ENCODE peak calls at places on chromosome 19, in five cellular contexts. N, V, S, B and Y are unnamed samples.

GRCh38 chr19:18941628-18942354 is 774 bp upstream of the HOMER3 start:
- DNase-seq in N (no peak), V (no peak), S (no peak), B (no peak), Y (no peak)

GRCh38 chr19:48806818-48807589 is 3.8 kb downstream of the BCAT2 start:
- DNase-seq in N (no peak), V (no peak), S (no peak), B (no peak), Y (no peak)

GRCh38 chr19:46660601-46661019 is 372 bp downstream of the DACT3 start:
- DNase-seq in N (no peak), V (no peak), S (peak; percentile 37), B (no peak), Y (peak; percentile 90)

GRCh38 chr19:45994456-45994988 is 745 bp upstream of the CCDC61 start:
- DNase-seq in N (no peak), V (no peak), S (no peak), B (peak; percentile 3), Y (no peak)

GRCh38 chr19:33727331-33728028 is 69.2 kb upstream of the KCTD15 start:
- DNase-seq in N (no peak), V (no peak), S (no peak), B (no peak), Y (no peak)

GRCh38 chr19:48780684-48781391 is 25.5 kb downstream of the FGF21 start:
- DNase-seq in N (no peak), V (no peak), S (no peak), B (no peak), Y (no peak)

GRCh38 chr19:47754206-47755064 is 9.1 kb downstream of the NOP53 start:
- DNase-seq in N (no peak), V (no peak), S (no peak), B (no peak), Y (no peak)

GRCh38 chr19:17538684-17539287 is 16.7 kb upstream of the COLGALT1 start:
- DNase-seq in N (no peak), V (no peak), S (no peak), B (no peak), Y (no peak)

GRCh38 chr19:6677924-6678689 is 8.1 kb upstream of the TNFSF14 start:
- DNase-seq in N (no peak), V (no peak), S (no peak), B (no peak), Y (no peak)

GRCh38 chr19:11200931-11201330 is 3.6 kb upstream of the KANK2 start:
- DNase-seq in N (no peak), V (no peak), S (no peak), B (no peak), Y (no peak)

GRCh38 chr19:15323496-15324235 is 8.7 kb downstream of the BRD4 start:
- DNase-seq in N (no peak), V (no peak), S (no peak), B (peak; percentile 66), Y (no peak)

GRCh38 chr19:39592381-39592780 is 9.9 kb upstream of the LGALS13 start:
- DNase-seq in N (no peak), V (no peak), S (no peak), B (no peak), Y (no peak)

DNA sequence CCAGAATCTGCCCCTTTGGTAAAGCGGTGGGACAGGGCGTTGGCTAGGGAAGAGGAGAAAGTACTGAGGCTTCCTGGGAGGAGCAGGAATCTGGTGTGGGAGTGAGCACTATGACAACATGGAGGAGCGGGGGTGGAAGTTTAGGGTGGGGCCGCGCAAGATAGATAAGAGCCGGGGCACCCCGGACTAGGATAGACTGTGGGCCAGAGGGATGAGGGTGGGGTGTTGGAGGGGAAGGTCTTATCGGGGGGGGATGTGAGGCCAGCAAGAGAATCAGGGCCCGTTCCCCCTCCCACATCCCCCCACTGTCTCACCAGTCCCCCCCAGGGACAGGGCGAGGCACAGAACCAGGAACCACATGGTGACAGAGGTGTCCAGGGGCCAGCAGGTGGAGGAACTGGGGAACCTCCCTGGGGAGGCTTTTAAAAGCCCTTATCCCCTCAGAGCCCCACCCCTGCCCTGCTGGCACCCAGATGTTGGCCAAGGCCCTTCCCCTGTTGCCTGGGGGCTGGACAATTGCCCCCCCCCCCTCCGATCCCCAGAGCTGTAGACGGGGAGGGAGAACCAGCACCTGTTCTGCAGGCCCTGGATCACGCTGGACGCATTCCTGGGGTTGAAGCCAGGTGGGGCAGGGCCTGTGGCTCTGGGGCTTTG is at the start of gene KLK1:
- DNase-seq in N (no peak), V (no peak), S (no peak), B (no peak), Y (no peak)
- H3K27me3 ChIP-seq in N (no peaks in the 10 kb centered on the region), V (no peaks in the 10 kb centered on the region), S (peaks cover 54% of the 10 kb centered on the region), B (peaks cover 26% of the 10 kb centered on the region), Y (no peaks in the 10 kb centered on the region)

DNA sequence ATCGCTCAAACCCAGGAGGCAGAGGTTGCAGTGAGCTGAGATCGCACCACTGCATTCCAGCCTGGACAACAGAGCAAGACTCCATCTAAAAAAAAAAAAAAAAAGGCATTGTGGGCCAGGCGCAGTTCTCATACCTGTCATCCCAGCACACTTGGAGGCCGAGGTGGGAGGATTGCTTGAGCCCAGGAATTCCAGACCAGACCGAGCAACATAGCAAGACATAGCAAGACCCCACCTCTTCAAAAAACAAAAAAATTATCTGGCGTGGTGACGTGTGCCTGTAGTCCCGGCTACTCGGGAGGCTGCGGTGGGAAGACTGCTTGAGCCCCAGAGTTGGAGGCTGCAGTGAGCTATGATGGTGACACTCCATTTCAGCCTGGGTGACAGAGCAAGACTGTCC is 18.0 kb downstream of the PIP5K1C start:
- DNase-seq in N (no peak), V (no peak), S (no peak), B (no peak), Y (no peak)
- H3K27ac ChIP-seq in N (no peak overlapping the region), V (no peak overlapping the region), S (peak overlapping the region; percentile 22), B (no peak overlapping the region), Y (no peak overlapping the region)

DNA sequence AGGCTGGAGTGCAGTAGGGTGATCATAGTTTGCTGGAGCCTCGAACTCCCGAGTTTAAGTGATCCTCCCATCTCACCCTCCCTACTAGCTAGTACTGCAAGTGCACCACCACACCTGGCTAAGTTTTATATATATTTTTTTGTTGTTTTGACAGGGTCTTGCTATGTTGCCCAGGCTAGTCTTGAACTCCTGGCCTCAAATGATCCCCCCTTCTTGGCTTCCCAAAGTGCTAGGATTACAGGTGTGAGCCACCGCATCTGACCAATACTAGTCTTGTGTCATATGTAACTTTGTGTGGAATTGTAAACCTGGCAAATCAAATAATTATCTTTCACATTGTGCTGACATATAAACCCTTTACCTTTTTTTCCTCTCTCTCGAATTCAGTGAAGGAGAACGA is 10.2 kb downstream of the HNRNPM start:
- DNase-seq in N (no peak), V (no peak), S (no peak), B (no peak), Y (no peak)
- H3K4me3 ChIP-seq in N (no peak overlapping the region), V (no peak overlapping the region), S (no peak overlapping the region), B (no peak overlapping the region), Y (no peak overlapping the region)

DNA sequence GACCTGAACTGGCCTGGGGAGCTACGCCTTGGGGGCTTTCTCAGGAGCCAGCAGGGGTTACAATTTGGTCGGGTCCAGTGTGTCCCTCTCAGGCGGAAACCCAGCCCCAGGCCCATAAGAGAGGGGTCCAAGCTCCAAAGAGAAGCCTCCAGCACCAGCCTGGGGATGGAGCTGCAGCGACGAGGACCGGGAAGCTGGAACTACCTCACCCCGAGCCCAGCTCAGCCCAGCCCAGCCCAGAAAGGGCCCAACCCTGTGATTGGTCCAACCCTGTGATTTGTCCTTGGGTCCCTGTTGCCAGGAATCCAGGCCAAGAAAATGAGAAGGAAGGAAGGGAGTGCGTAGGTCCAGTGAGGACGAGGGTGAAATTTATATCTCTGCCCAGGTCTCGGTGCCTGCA is 24.1 kb downstream of the CLEC4M start:
- DNase-seq in N (no peak), V (no peak), S (no peak), B (no peak), Y (no peak)
- H3K27me3 ChIP-seq in N (peaks cover 13% of the 10 kb centered on the region), V (peaks cover 6% of the 10 kb centered on the region), S (peaks cover 37% of the 10 kb centered on the region), B (peaks cover 15% of the 10 kb centered on the region), Y (no peaks in the 10 kb centered on the region)

DNA sequence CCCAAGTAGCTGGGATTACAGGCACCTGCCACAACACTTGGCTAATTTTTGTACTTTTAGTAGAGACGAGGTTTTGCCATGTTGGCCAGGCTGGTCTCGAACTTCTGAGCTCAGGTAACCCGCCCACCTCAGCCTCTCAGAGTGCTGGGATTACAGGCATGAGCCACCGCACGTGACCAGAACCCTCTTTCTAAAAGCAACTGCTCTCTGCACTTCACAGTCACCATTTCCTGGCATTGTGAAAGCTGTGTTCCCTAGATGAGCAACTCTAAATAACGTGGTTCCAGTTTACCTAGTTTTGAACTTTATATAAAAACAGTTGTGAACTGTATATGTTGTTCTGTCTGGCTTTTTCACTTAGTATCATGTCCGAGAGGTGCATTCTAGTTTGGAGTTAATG is 152.9 kb downstream of the SIPA1L3 start:
- DNase-seq in N (no peak), V (no peak), S (no peak), B (no peak), Y (no peak)
- H3K27ac ChIP-seq in N (no peak overlapping the region), V (no peak overlapping the region), S (no peak overlapping the region), B (peak overlapping the region; percentile 50), Y (no peak overlapping the region)

DNA sequence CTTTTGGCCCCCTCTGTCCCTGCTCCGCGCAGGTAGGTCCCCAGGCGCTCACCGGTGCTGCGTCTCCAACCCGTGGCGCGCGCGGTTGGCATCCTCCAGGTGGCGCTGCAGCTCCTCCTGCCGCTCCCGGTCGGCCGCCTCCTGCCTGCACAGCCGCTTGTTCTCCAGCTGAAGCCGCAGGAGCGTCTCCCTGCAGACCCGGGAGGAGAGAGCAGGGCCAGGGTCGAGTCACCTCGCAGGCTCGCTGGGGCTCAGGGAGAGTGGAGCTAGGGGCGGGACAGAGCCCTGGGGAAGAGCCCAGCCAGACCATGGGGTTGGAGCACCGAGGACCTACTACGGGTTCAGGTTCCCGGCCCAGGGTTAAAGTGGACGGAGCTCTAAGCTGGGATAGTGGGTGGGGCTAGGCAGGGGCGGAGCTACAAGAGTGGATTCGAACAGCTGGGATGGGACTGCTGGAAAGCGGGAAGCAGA is 9.3 kb downstream of the HOOK2 start:
- DNase-seq in N (no peak), V (no peak), S (peak; percentile 69), B (no peak), Y (no peak)
- H3K4me3 ChIP-seq in N (peak overlapping the region; percentile 14), V (peak overlapping the region; percentile 43), S (peak overlapping the region; percentile 56), B (peak overlapping the region; percentile 35), Y (peak overlapping the region; percentile 46)

DNA sequence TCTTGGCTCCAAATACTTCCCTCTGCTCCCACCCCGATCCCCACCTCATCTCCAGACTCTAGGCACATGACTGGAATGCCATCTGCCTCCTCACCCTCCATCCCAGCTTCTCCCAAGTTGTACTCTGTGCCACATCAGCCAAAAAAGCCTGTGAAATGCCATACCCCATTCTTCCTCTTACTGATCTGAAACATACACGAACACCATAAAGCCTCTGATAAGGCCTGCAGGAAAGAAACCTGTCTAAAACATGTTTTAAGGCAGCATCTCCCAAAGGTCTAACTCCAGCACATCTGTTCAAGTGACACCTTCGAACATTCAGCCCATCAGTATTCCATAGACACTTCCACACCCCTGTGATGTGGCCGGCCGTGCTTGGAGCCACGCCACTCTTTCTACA is 5.6 kb downstream of the GRIK5 start:
- DNase-seq in N (no peak), V (no peak), S (no peak), B (no peak), Y (no peak)
- H3K27me3 ChIP-seq in N (no peaks in the 10 kb centered on the region), V (peaks cover 20% of the 10 kb centered on the region), S (peaks cover 4% of the 10 kb centered on the region), B (peaks cover 10% of the 10 kb centered on the region), Y (no peaks in the 10 kb centered on the region)